ENCODE peak calls at places on chromosomes 1 and 21, in six cellular contexts. R, Y, B, K, Z and U are unnamed samples. For H3K4me1 and H3K36me3, the result is how much of the 10 kb centered on the place peaks cover.

GRCh38 chr1:212540031-212540430 is 68.5 kb upstream of the ATF3 start:
- DNase-seq in R (no peak), Z (no peak), B (no peak), K (no peak), Y (no peak), U (no peak)

GRCh38 chr1:39919545-39919944 is 17.8 kb upstream of the MYCL start:
- DNase-seq in R (peak), Y (peak), Z (no peak), K (no peak), B (peak), U (no peak)

GRCh38 chr1:7470904-7471638 is 300.0 kb upstream of the VAMP3 start:
- DNase-seq in Z (peak), R (peak), B (peak), Y (no peak), K (peak), U (peak)

GRCh38 chr1:164630626-164631396 is 71.8 kb downstream of the PBX1 start:
- DNase-seq in Z (no peak), Y (no peak), K (no peak), R (no peak), B (peak), U (no peak)

GRCh38 chr1:40732756-40733301 is 41.3 kb downstream of the NFYC start:
- DNase-seq in B (peak), K (no peak), Y (no peak), Z (no peak), R (peak), U (no peak)

GRCh38 chr1:197811769-197812168 is 36.5 kb upstream of the DENND1B start:
- DNase-seq in Z (no peak), K (no peak), R (peak), B (peak), Y (no peak), U (no peak)

GRCh38 chr1:30631700-30632099 is 91.7 kb downstream of the MATN1 start:
- DNase-seq in R (no peak), Y (no peak), B (no peak), Z (peak), K (no peak), U (no peak)

GRCh38 chr21:46600978-46601377 is 3.9 kb downstream of the S100B start:
- DNase-seq in K (no peak), R (no peak), Z (no peak), Y (no peak), B (no peak), U (no peak)

GRCh38 chr1:23123528-23123927 is 45.1 kb downstream of the LUZP1 start:
- DNase-seq in B (no peak), Z (no peak), Y (no peak), R (no peak), K (no peak), U (no peak)

GRCh38 chr1:61013189-61013952 is 69.0 kb upstream of the NFIA start:
- DNase-seq in R (no peak), K (no peak), B (no peak), Z (no peak), Y (peak), U (no peak)

GRCh38 chr1:117615474-117615873 is 9.6 kb downstream of the TENT5C start:
- DNase-seq in R (no peak), B (no peak), Z (no peak), Y (no peak), K (no peak), U (no peak)

GRCh38 chr1:6948861-6949260 is 163.6 kb downstream of the CAMTA1 start:
- DNase-seq in Z (no peak), R (peak), K (no peak), Y (no peak), B (peak), U (no peak)

GRCh38 chr1:231642600-231643332 is 16.2 kb downstream of the DISC1 start:
- DNase-seq in Z (no peak), R (no peak), K (no peak), B (no peak), Y (no peak), U (no peak)

GRCh38 chr1:201739492-201740085 is 89.4 kb upstream of the IPO9 start:
- DNase-seq in Y (peak), K (peak), Z (peak), R (peak), B (no peak), U (no peak)

GRCh38 chr1:193418745-193419058 is 232.3 kb upstream of the B3GALT2 start:
- DNase-seq in K (no peak), Y (no peak), R (no peak), Z (no peak), B (no peak), U (no peak)

GRCh38 chr21:15706686-15707085 is 23.1 kb upstream of the USP25 start:
- DNase-seq in R (peak), B (peak), K (no peak), Z (no peak), Y (no peak), U (peak)

GRCh38 chr1:224189561-224189960 is 6.5 kb downstream of the DEGS1 start:
- DNase-seq in K (no peak), Y (no peak), B (peak), R (no peak), Z (peak), U (no peak)

GRCh38 chr1:35600593-35600992 is 27.5 kb downstream of the TFAP2E start:
- DNase-seq in K (no peak), Y (no peak), Z (no peak), B (no peak), R (no peak), U (no peak)

GRCh38 chr1:245809361-245809760 is 654.6 kb downstream of the KIF26B start:
- DNase-seq in B (no peak), R (no peak), K (no peak), Z (no peak), Y (peak), U (no peak)

GRCh38 chr1:175774921-175775320 is 31.5 kb upstream of the TNR start:
- DNase-seq in B (no peak), Z (no peak), Y (peak), R (no peak), K (no peak), U (no peak)

GRCh38 chr1:204203206-204203767 is 7.0 kb upstream of the KISS1 start:
- DNase-seq in Y (no peak), B (no peak), Z (peak), K (no peak), R (no peak), U (no peak)

GRCh38 chr1:88774151-88774556 is 90.1 kb downstream of the PKN2 start:
- DNase-seq in Y (no peak), Z (no peak), R (no peak), B (peak), K (no peak), U (no peak)

GRCh38 chr21:16116798-16117197 is 387.0 kb downstream of the USP25 start:
- DNase-seq in K (no peak), R (no peak), Y (no peak), B (peak), Z (no peak), U (no peak)

GRCh38 chr1:169348356-169349036 is 19.1 kb downstream of the NME7 start:
- DNase-seq in K (no peak), R (peak), B (no peak), Z (no peak), Y (no peak), U (peak)

GRCh38 chr1:156848461-156849150 is 10.3 kb downstream of the INSRR start:
- DNase-seq in Y (peak), B (peak), R (no peak), Z (no peak), K (no peak), U (no peak)

GRCh38 chr1:224559971-224560728 is 56.0 kb upstream of the CNIH3 start:
- DNase-seq in K (no peak), Y (no peak), B (peak), R (no peak), Z (no peak), U (no peak)

GRCh38 chr1:215830221-215830620 is 263.1 kb downstream of the KCTD3 start:
- DNase-seq in Y (no peak), Z (no peak), B (peak), R (no peak), K (no peak), U (no peak)

GRCh38 chr1:116785006-116785405 is 30.8 kb downstream of the CD2 start:
- DNase-seq in R (no peak), Y (peak), B (no peak), Z (no peak), K (no peak), U (no peak)

GRCh38 chr1:41559331-41559730 is 74.8 kb upstream of the EDN2 start:
- DNase-seq in R (no peak), Y (no peak), Z (no peak), K (no peak), B (no peak), U (peak)

GRCh38 chr1:172883387-172883791 is 167.4 kb downstream of the TNFSF18 start:
- DNase-seq in K (no peak), Z (no peak), Y (no peak), B (peak), R (no peak), U (no peak)

GRCh38 chr1:69673301-69673700 is 105.6 kb downstream of the LRRC7 start:
- DNase-seq in R (no peak), Y (no peak), Z (no peak), B (no peak), K (no peak), U (no peak)

GRCh38 chr1:9758559-9759121 is 65.1 kb downstream of the CLSTN1 start:
- DNase-seq in Z (no peak), Y (no peak), B (no peak), R (no peak), K (no peak), U (no peak)

GRCh38 chr1:29415156-29415830 is 179.0 kb downstream of the PTPRU start:
- DNase-seq in K (no peak), B (no peak), Z (no peak), Y (peak), R (no peak), U (no peak)

GRCh38 chr21:38277501-38278111 is 20.8 kb downstream of the KCNJ15 start:
- DNase-seq in Y (no peak), R (peak), K (no peak), B (peak), Z (no peak), U (peak)

GRCh38 chr21:16837319-16837718 is 675.5 kb upstream of the CXADR start:
- DNase-seq in B (peak), Y (no peak), Z (no peak), R (no peak), K (no peak), U (no peak)

GRCh38 chr1:100699744-100700143 is 19.8 kb upstream of the VCAM1 start:
- DNase-seq in Z (no peak), B (peak), K (no peak), Y (no peak), R (peak), U (no peak)

GRCh38 chr21:34944015-34944755 is 104.9 kb downstream of the RUNX1 start:
- DNase-seq in R (no peak), K (no peak), Z (no peak), B (no peak), Y (no peak), U (no peak)
- H3K4me1 ChIP-seq in R (under half), K (under half), Z (under half), B (under half), Y (under half), U (under half)

GRCh38 chr1:181126871-181127587 is 38.5 kb downstream of the IER5 start:
- DNase-seq in Y (no peak), R (no peak), B (no peak), K (no peak), Z (no peak), U (no peak)
- H3K36me3 ChIP-seq in Y (under half), R (under half), B (under half), K (under half), Z (under half), U (under half)

DNA sequence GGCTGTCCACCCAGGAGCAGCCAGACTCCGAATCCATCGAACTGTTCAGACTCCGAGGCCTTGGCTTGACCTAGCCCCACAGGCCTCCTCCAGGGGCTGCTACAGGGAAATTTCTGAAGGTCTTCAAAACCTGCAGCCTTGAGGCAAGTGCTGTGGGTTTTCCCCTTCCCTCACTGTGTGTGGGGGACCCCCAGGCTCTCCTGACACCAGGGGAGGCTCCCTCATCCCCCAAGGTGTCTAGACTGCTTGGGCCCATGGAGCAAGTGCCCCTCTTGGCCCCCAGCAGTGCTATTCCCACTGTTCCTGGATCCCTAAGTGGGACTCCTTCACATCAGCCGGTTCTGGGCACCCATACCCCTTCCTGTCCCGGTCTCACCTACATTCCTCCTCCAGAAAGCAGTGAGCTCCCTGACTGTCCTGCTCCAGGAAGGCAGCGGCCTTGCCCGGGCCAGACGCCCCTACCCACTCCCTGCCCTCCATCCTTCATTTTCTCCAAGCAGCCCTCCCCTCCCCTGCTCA is 814 bp downstream of the PAQR7 start:
- DNase-seq in Z (no peak), B (no peak), R (no peak), Y (no peak), K (no peak), U (no peak)
- H3K4me1 ChIP-seq in Z (under half), B (under half), R (under half), Y (under half), K (under half), U (under half)

GRCh38 chr1:151401125-151401788 is 1.9 kb downstream of the PSMB4 start:
- DNase-seq in K (no peak), Y (no peak), B (peak), Z (no peak), R (peak), U (no peak)

GRCh38 chr1:151403612-151404011 is 4.2 kb downstream of the PSMB4 start:
- DNase-seq in Z (no peak), B (no peak), Y (no peak), R (no peak), K (no peak), U (no peak)

GRCh38 chr1:151402764-151403163 is 3.4 kb downstream of the PSMB4 start:
- DNase-seq in Y (no peak), K (no peak), R (no peak), B (no peak), Z (no peak), U (no peak)

GRCh38 chr1:151399890-151400235 is 490 bp downstream of the PSMB4 start:
- DNase-seq in R (peak), B (peak), K (no peak), Y (no peak), Z (no peak), U (no peak)

GRCh38 chr1:151401860-151402259 is 2.5 kb downstream of the PSMB4 start:
- DNase-seq in R (no peak), Y (no peak), B (no peak), Z (no peak), K (no peak), U (peak)
- H3K36me3 ChIP-seq in R (under half), Y (under half), B (half or more), Z (under half), K (under half), U (half or more)

GRCh38 chr1:2233468-2233867 is 5.3 kb downstream of the SKI start:
- DNase-seq in K (no peak), B (no peak), Y (no peak), R (peak), Z (no peak), U (no peak)
- H3K4me1 ChIP-seq in K (half or more), B (half or more), Y (under half), R (half or more), Z (half or more), U (under half)

GRCh38 chr21:14495075-14495474 is 51.0 kb downstream of the SAMSN1 start:
- DNase-seq in B (no peak), Y (no peak), Z (no peak), R (no peak), K (no peak), U (no peak)

DNA sequence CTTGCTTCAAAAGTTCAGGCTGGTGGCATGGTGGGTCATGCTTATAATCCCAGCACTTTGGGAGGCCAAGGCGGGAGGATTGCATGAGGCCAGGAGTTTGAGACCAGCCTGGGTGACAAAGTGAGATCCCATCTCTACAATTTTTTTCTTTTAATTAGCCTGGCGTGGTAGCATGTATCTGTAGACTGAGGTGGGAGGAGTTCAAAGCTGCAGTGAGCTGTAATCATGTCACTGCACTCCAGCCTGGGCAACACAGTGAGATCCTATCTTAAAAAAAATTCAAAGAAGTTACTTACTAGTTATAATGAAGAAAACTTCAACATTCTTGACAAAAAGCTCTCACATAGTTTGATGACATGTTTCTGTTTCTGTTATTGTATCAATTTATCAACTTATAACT is 45.2 kb downstream of the SAMSN1 start:
- DNase-seq in R (no peak), Y (no peak), B (no peak), K (no peak), Z (no peak), U (no peak)
- H3K36me3 ChIP-seq in R (under half), Y (under half), B (under half), K (under half), Z (under half), U (under half)

GRCh38 chr1:67795179-67795916 is 37.9 kb downstream of the GNG12 start:
- DNase-seq in R (no peak), B (no peak), Y (no peak), Z (no peak), K (no peak), U (no peak)
- H3K4me1 ChIP-seq in R (under half), B (under half), Y (under half), Z (under half), K (under half), U (half or more)

DNA sequence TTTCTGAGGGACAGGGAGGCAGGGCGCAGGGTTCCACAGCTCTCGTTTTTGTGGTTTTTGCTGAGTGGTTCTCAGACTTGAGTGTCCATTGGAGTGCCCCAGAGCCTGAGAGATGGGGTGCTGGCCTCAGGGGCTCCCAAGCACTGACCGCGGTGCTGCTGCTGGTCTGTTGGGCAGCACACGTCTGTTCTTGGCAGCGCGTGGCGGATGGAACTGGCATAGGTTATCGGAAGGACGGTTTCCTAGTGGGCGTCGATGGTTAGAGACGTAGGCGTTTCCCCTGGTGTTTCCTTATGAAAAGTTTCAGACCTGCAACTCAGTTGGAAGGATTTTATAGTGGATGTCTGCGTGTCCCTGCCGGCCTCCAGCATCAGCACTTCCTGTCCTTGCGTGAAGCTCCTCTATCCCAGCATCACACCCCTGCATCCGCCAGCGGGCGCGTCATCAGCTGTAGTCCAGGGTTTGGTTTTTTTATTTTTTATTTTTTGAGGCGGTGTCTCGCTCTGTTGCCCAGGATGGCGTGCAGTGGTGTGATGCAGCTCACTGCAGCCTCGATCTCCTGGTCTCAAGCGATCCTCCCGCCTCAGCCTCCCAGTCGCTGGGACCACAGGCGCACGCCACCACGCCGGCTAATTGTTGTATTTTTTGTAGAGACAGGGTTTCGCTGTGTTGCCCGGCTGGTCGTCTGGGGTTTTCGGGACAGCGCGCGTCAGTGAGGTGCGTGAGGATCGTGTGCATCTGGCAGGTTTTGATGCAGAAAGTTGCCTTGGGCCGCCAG is 11.8 kb downstream of the RRP1 start:
- DNase-seq in K (no peak), Y (no peak), B (no peak), R (no peak), Z (no peak), U (no peak)
- H3K36me3 ChIP-seq in K (under half), Y (half or more), B (under half), R (half or more), Z (half or more), U (half or more)